ENCODE peak calls at places on chromosome 12, in eight cellular contexts. L is esophagus muscularis mucosa, R is stomach, P is sigmoid colon, A is GM12878, T is upper lobe of left lung, W is transverse colon, B is SK-N-SH. N is an unnamed sample.
A peak's percentile ranks its signal among the peaks of the same experiment; 100 is the strongest.

GRCh38 chr12:121933522-121934317 is 15.3 kb downstream of the CFAP251 start:
- DNase-seq in P (no peak), L (no peak), R (no peak), A (no peak), B (no peak), T (no peak), W (no peak), N (peak; percentile 37)

GRCh38 chr12:16093825-16094224 is 182.7 kb downstream of the DERA start:
- DNase-seq in P (no peak), L (no peak), A (no peak), T (no peak), R (no peak), W (no peak), B (no peak), N (no peak)

GRCh38 chr12:103423061-103423473 is 72.7 kb downstream of the C12orf42 start:
- DNase-seq in W (no peak), A (no peak), P (no peak), T (no peak), B (peak; percentile 65), R (no peak), L (no peak), N (no peak)

GRCh38 chr12:128510527-128510926 is 243.6 kb downstream of the TMEM132C start:
- DNase-seq in T (peak; percentile 1), L (no peak), W (no peak), R (no peak), A (no peak), B (no peak), P (no peak), N (no peak)

GRCh38 chr12:68240975-68241374 is 12.4 kb downstream of the IL22 start:
- DNase-seq in A (peak; percentile 86), P (no peak), B (no peak), W (peak; percentile 29), R (no peak), L (no peak), T (no peak), N (no peak)

GRCh38 chr12:75683220-75683619 is 171.8 kb upstream of the KRR1 start:
- DNase-seq in L (no peak), W (no peak), A (no peak), T (no peak), R (no peak), P (no peak), B (no peak), N (no peak)

GRCh38 chr12:84117190-84117589 is 795.4 kb downstream of the SLC6A15 start:
- DNase-seq in W (no peak), T (no peak), B (no peak), P (no peak), R (no peak), A (no peak), L (no peak), N (no peak)

GRCh38 chr12:106924458-106924857 is 31.2 kb upstream of the TMEM263 start:
- DNase-seq in A (no peak), T (no peak), B (no peak), R (no peak), L (no peak), W (no peak), P (no peak), N (no peak)

GRCh38 chr12:47982770-47983169 is 19.4 kb downstream of the TMEM106C start:
- DNase-seq in B (no peak), W (no peak), A (no peak), T (peak; percentile 37), L (no peak), P (peak; percentile 29), R (no peak), N (no peak)

GRCh38 chr12:66107451-66107915 is 23.1 kb downstream of the LLPH start:
- DNase-seq in L (no peak), W (peak; percentile 35), P (peak; percentile 65), R (peak; percentile 31), T (no peak), A (peak; percentile 56), B (peak; percentile 58), N (no peak)

GRCh38 chr12:110661337-110661972 is 27.5 kb downstream of the HVCN1 start:
- DNase-seq in P (peak; percentile 73), W (peak; percentile 66), R (peak; percentile 27), L (no peak), B (no peak), A (peak; percentile 92), T (no peak), N (no peak)

GRCh38 chr12:81520064-81520945 is 238.8 kb downstream of the PPFIA2 start:
- DNase-seq in L (no peak), R (no peak), T (no peak), W (no peak), A (no peak), P (no peak), B (no peak), N (no peak)

GRCh38 chr12:67034110-67034879 is 234.9 kb upstream of the CAND1 start:
- DNase-seq in W (no peak), L (no peak), B (no peak), T (no peak), R (peak; percentile 52), A (no peak), P (no peak), N (no peak)

GRCh38 chr12:53984901-53985357 is at the start of gene HOXC10:
- DNase-seq in B (peak; percentile 97), P (peak; percentile 88), L (peak; percentile 94), R (peak; percentile 73), W (peak; percentile 70), T (peak; percentile 68), A (peak; percentile 38), N (peak; percentile 98)
- TF ChIP-seq POLR2AphosphoS5 in B (no peak), P (no peak), L (peak; percentile 56), R (no peak), W (no peak), T (no peak), A (no peak), N (peak; percentile 35)

DNA sequence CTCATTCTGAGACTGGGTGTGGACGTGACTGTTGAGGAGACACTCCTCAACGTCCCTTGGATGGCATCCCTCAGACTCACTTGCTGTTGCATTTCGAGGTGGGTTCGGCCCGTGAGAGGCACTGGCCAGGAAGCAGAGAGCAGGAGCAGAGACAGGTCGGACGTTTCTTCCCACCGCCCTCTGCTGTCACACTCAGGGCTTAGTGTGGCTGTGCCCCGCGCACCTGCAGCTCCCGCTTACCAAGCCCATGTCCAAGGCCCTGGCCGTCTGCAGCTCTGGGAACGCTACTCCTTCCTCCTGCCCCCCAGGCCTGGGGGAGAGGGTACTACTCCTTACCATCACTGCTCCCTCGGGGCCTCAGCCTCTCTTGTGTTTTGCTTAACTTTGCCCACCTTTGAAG is 29.8 kb upstream of the PIWIL1 start:
- DNase-seq in R (no peak), W (no peak), B (no peak), P (no peak), A (no peak), L (peak; percentile 80), T (peak; percentile 32), N (no peak)
- H3K27me3 ChIP-seq in R (no peaks in the 10 kb centered on the region), W (no peaks in the 10 kb centered on the region), B (no peaks in the 10 kb centered on the region), P (no peaks in the 10 kb centered on the region), A (no peaks in the 10 kb centered on the region), L (no peaks in the 10 kb centered on the region), T (no peaks in the 10 kb centered on the region), N (peaks cover 7% of the 10 kb centered on the region)

GRCh38 chr12:18998343-18999270 is 130.9 kb upstream of the PLEKHA5 start:
- DNase-seq in W (no peak), T (no peak), L (no peak), A (no peak), P (no peak), B (peak; percentile 50), R (no peak), N (no peak)

GRCh38 chr12:19003987-19004619 is 125.4 kb upstream of the PLEKHA5 start:
- DNase-seq in B (no peak), L (no peak), A (no peak), W (no peak), R (no peak), P (no peak), T (no peak), N (no peak)

GRCh38 chr12:19003110-19003509 is 126.4 kb upstream of the PLEKHA5 start:
- DNase-seq in B (no peak), L (no peak), R (no peak), A (no peak), T (no peak), W (no peak), P (no peak), N (no peak)

GRCh38 chr12:19002192-19002591 is 127.3 kb upstream of the PLEKHA5 start:
- DNase-seq in B (no peak), T (no peak), P (no peak), W (no peak), L (no peak), A (no peak), R (no peak), N (no peak)

DNA sequence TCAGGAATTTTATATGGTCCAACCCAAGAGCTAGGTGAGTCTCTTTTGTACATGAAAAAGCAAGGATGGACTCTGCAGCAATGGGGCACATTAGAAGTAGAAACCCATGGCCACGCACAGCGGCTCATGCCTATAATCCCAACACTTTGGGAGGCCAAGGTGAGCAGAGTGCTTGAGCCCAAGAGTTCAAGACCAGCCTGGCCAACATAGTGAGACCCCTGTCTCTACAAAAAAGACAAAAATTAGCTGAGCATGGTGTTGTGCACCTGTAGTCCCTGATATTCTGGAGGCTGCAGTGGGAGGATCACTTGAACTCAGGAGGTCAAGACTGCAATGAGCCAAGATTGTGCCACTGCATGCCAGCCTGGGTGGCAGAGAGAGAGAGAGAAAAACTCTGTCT is 128.7 kb upstream of the PLEKHA5 start:
- DNase-seq in R (no peak), A (no peak), T (no peak), W (no peak), P (no peak), L (no peak), B (no peak), N (no peak)
- TF ChIP-seq EP300 in R (no peak), A (no peak), T (no peak), W (no peak), P (no peak), L (no peak), B (no peak), N (no peak)

GRCh38 chr12:63445266-63445665 is 223.0 kb downstream of the DPY19L2 start:
- DNase-seq in W (no peak), L (no peak), B (no peak), R (no peak), P (no peak), T (no peak), A (no peak), N (no peak)

DNA sequence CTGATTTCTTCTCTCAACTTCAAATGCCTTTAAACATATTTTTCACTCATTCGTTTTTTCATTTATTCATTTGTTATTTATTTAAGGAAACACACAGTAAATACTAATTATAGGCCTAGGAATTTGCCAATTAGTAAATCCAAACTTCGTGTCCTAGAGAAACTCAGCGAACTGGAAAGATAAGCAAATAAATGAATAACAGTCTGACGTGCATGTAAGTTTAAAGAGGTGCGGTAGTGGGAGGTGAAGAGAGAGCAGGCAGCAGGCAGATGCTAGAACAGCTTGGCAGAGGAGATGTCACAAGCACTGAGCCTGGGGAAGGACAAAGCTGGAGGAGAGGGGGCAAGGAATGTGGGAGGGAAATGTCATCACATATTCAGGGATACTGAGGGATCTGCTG is 228.2 kb downstream of the DPY19L2 start:
- DNase-seq in R (no peak), T (no peak), W (no peak), L (no peak), P (no peak), B (no peak), A (no peak), N (no peak)
- TF ChIP-seq POLR2AphosphoS5 in R (no peak), T (no peak), W (no peak), L (no peak), P (no peak), B (no peak), A (no peak), N (no peak)